ENCODE peak calls at places on chromosomes 12 and 14, in six cellular contexts. K is PC-9, S is MM.1S, W is PC-3, N is HCT116, M is hepatocyte. G is an unnamed sample. For H3K9me2, the result is how much of the 10 kb centered on the place peaks cover.

GRCh38 chr12:67645126-67645525 is 3.4 kb upstream of the DYRK2 start:
- DNase-seq in K (no peak), S (no peak), W (no peak), N (no peak), M (no peak), G (no peak)

GRCh38 chr12:71849109-71849851 is 9.7 kb downstream of the TBC1D15 start:
- DNase-seq in K (no peak), S (no peak), W (no peak), N (no peak), M (no peak), G (no peak)

GRCh38 chr12:65631621-65632111 is 192.6 kb upstream of the HMGA2 start:
- DNase-seq in K (peak), S (no peak), W (peak), N (peak), M (peak), G (no peak)

GRCh38 chr12:103851127-103851526 is 10.1 kb upstream of the NT5DC3 start:
- DNase-seq in K (no peak), S (no peak), W (peak), N (no peak), M (no peak), G (no peak)

GRCh38 chr12:119940881-119941280 is 48.2 kb upstream of the BICDL1 start:
- DNase-seq in K (peak), S (no peak), W (peak), N (peak), M (peak), G (peak)

GRCh38 chr12:76669981-76670380 is 93.9 kb upstream of the ZDHHC17 start:
- DNase-seq in K (no peak), S (no peak), W (no peak), N (no peak), M (no peak), G (no peak)

GRCh38 chr14:85217412-85217811 is 312.5 kb upstream of the FLRT2 start:
- DNase-seq in K (no peak), S (no peak), W (peak), N (no peak), M (no peak), G (no peak)

GRCh38 chr12:27999970-28000369 is 27.4 kb upstream of the PTHLH start:
- DNase-seq in K (no peak), S (no peak), W (no peak), N (no peak), M (no peak), G (no peak)

GRCh38 chr14:68229423-68229831 is 409.8 kb downstream of the RAD51B start:
- DNase-seq in K (no peak), S (no peak), W (no peak), N (no peak), M (no peak), G (no peak)

GRCh38 chr14:23119362-23120327 is 590 bp upstream of the CEBPE start:
- DNase-seq in K (no peak), S (no peak), W (no peak), N (no peak), M (no peak), G (no peak)

GRCh38 chr12:24066865-24067264 is 117.4 kb upstream of the SOX5 start:
- DNase-seq in K (no peak), S (no peak), W (peak), N (no peak), M (no peak), G (no peak)

GRCh38 chr14:97377550-97377949 is 580.4 kb downstream of the VRK1 start:
- DNase-seq in K (no peak), S (no peak), W (no peak), N (no peak), M (no peak), G (peak)

GRCh38 chr12:62332598-62332997 is 72.4 kb downstream of the USP15 start:
- DNase-seq in K (no peak), S (no peak), W (peak), N (no peak), M (no peak), G (no peak)

GRCh38 chr12:121494093-121494787 is 86.6 kb downstream of the KDM2B start:
- DNase-seq in K (peak), S (no peak), W (peak), N (peak), M (peak), G (peak)

GRCh38 chr12:108753969-108754368 is 22.7 kb upstream of the CORO1C start:
- DNase-seq in K (no peak), S (no peak), W (no peak), N (no peak), M (no peak), G (no peak)

GRCh38 chr12:5442251-5443006 is 10.5 kb downstream of the NTF3 start:
- DNase-seq in K (peak), S (peak), W (peak), N (peak), M (peak), G (peak)

GRCh38 chr12:113831016-113831415 is 135.1 kb downstream of the RBM19 start:
- DNase-seq in K (peak), S (no peak), W (peak), N (no peak), M (no peak), G (no peak)

GRCh38 chr12:46677749-46678148 is 148.0 kb downstream of the SLC38A4 start:
- DNase-seq in K (peak), S (no peak), W (peak), N (no peak), M (peak), G (peak)

GRCh38 chr12:122318607-122319311 is 52.5 kb upstream of the VPS33A start:
- DNase-seq in K (peak), S (no peak), W (peak), N (no peak), M (no peak), G (no peak)

GRCh38 chr12:64450711-64451486 is 1.0 kb upstream of the TBK1 start:
- DNase-seq in K (no peak), S (peak), W (peak), N (no peak), M (peak), G (peak)

GRCh38 chr12:41531147-41531829 is 343.2 kb downstream of the PDZRN4 start:
- DNase-seq in K (no peak), S (no peak), W (no peak), N (no peak), M (no peak), G (no peak)

GRCh38 chr12:110073049-110073831 is 24.9 kb upstream of the C12orf76 start:
- DNase-seq in K (no peak), S (peak), W (peak), N (no peak), M (no peak), G (peak)

GRCh38 chr12:90970471-90970870 is 15.5 kb upstream of the CCER1 start:
- DNase-seq in K (no peak), S (no peak), W (peak), N (no peak), M (no peak), G (no peak)

GRCh38 chr12:26195641-26196423 is 459 bp downstream of the SSPN start:
- DNase-seq in K (peak), S (peak), W (peak), N (no peak), M (peak), G (peak)

GRCh38 chr12:4960030-4960429 is 50.3 kb downstream of the KCNA1 start:
- DNase-seq in K (no peak), S (no peak), W (no peak), N (no peak), M (no peak), G (no peak)

GRCh38 chr14:96940009-96940408 is 142.8 kb downstream of the VRK1 start:
- DNase-seq in K (peak), S (no peak), W (peak), N (no peak), M (peak), G (peak)

GRCh38 chr12:94618995-94619695 is 31.2 kb downstream of the TMCC3 start:
- DNase-seq in K (no peak), S (no peak), W (peak), N (peak), M (peak), G (no peak)

GRCh38 chr12:28563926-28564325 is 373.7 kb downstream of the CCDC91 start:
- DNase-seq in K (no peak), S (no peak), W (no peak), N (no peak), M (no peak), G (no peak)

GRCh38 chr12:65327207-65328076 is 49.0 kb downstream of the MSRB3 start:
- DNase-seq in K (no peak), S (no peak), W (no peak), N (no peak), M (peak), G (no peak)

GRCh38 chr14:100528962-100529560 is 58.2 kb downstream of the BEGAIN start:
- DNase-seq in K (no peak), S (no peak), W (no peak), N (no peak), M (peak), G (no peak)
- TF ChIP-seq EZH2 in K (no peak), S (no peak), W (no peak), N (no peak), M (no peak), G (no peak)

DNA sequence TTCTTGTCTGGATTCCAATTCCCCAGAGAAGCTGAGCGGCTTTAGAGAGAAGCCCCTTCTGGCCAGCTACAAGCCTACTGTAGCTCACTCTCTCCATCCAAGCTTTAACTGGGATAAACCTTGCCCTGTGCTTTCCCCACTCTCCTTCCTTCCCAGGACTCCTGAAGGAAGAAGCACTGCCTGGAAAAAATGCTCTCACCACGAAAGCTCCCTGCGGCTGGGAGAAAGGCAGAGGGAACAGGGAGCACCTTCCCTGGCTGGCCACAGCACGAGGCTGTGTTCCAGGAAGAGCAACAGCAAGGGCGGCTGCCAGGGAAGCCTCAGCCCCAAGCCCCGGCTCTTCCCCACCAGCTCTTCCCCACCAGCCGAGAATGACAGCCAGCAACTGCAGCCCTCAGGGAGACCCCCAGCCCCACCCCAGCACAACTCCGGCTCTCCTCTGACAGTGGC is 40.8 kb upstream of the PNMA1 start:
- DNase-seq in K (no peak), S (no peak), W (no peak), N (no peak), M (peak), G (peak)
- H3K4me3 ChIP-seq in K (no peak), S (no peak), W (no peak), N (no peak), M (no peak), G (no peak)

DNA sequence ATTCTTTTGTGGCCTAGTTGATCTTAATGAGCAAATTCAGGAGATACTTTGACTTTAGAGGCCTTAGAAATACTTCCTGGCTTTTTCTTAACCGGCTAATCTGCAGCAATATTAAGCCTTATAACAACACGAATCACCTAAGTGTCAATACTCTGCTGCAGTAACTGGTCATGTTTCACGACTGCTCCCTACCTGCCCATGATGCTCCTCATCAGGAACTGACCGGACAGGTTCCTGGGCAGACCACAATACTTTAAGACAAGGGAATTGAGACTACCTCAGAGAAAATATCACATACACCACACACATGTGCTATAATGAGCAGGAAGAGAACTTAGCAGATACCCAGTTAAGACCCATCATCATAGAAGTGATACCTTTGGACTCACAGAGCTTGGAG is 211.9 kb upstream of the BMP4 start:
- DNase-seq in K (peak), S (no peak), W (peak), N (no peak), M (no peak), G (no peak)
- H3K9me2 ChIP-seq in K (under half), S (under half), W (under half), N (under half), M (under half), G (under half)

GRCh38 chr14:47676301-47676617 is 854 bp upstream of the MDGA2 start:
- DNase-seq in K (no peak), S (no peak), W (no peak), N (no peak), M (no peak), G (no peak)

GRCh38 chr14:47675239-47675488 is 241 bp downstream of the MDGA2 start:
- DNase-seq in K (no peak), S (no peak), W (no peak), N (no peak), M (no peak), G (no peak)

GRCh38 chr14:47674148-47674545 is 1.3 kb downstream of the MDGA2 start:
- DNase-seq in K (no peak), S (no peak), W (no peak), N (no peak), M (peak), G (peak)

GRCh38 chr14:47674546-47675238 is 713 bp downstream of the MDGA2 start:
- DNase-seq in K (no peak), S (no peak), W (no peak), N (no peak), M (peak), G (peak)

GRCh38 chr14:47675489-47676300 is at the start of gene MDGA2:
- DNase-seq in K (no peak), S (no peak), W (no peak), N (no peak), M (peak), G (peak)
- TF ChIP-seq EZH2 in K (no peak), S (no peak), W (no peak), N (no peak), M (peak), G (peak)

GRCh38 chr14:89953602-89954001 is 928 bp downstream of the EFCAB11 start:
- DNase-seq in K (no peak), S (no peak), W (no peak), N (no peak), M (no peak), G (no peak)
- H3K4me3 ChIP-seq in K (peak), S (peak), W (peak), N (peak), M (peak), G (peak)

DNA sequence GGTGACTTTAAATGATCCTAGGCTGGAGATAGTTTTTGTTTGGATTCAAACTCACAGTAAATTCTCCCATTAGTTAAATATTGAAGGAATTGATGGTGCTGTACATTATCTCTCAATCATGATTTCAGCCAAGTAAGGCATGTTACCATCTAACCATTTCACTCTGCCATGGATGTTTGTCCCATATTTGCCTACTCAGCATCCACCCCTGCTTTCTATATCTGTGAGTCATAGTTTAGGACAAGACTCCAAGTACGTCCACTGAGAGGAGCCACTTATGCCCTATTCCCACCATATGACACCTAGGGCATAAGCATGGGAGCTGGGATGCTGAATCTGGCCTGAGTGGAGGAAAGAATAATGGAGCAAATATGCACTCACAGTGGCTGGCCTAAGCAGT is 155.2 kb downstream of the RPL10L start:
- DNase-seq in K (no peak), S (no peak), W (no peak), N (no peak), M (no peak), G (no peak)
- H3K9me2 ChIP-seq in K (under half), S (under half), W (under half), N (under half), M (under half), G (under half)

DNA sequence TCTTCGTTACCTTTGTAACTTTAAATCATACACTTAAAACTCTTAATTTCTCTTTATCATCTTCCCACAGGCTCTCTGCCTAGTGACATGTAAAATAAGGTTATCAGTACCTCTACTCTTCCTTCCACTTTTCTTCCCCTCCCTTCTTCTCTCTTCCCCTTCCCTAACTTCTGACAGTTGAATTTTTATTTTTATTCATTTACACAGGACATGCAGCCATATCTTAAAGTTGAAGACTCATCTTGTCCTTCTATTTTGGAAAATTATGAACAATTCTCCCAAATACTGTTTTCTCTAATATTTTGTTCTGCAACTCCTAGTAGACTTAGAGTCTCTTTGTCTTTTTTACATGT is 263.9 kb downstream of the FBXL14 start:
- DNase-seq in K (no peak), S (no peak), W (no peak), N (no peak), M (no peak), G (no peak)
- TF ChIP-seq EZH2 in K (no peak), S (no peak), W (no peak), N (no peak), M (no peak), G (no peak)